ENCODE peak calls at places on chromosomes 5 and 9, in eight cellular contexts. J is T-helper 1 cell; N is skeletal muscle cell; A is immature natural killer cell; Z is lung; D is CD8-positive, alpha-beta memory T cell; C is effector CD8-positive, alpha-beta T cell; S is Calu3. U is an unnamed sample.

GRCh38 chr9:5574998-5575397 is 53.9 kb upstream of the RIC1 start:
- DNase-seq in J (no peak), S (no peak), D (no peak), C (no peak), Z (no peak), A (no peak), N (no peak), U (no peak)

GRCh38 chr5:13566903-13567339 is 377.6 kb downstream of the DNAH5 start:
- DNase-seq in D (no peak), Z (no peak), C (no peak), A (no peak), J (no peak), N (peak), S (peak), U (peak)

GRCh38 chr5:1950708-1951103 is 68.0 kb upstream of the IRX4 start:
- DNase-seq in A (no peak), S (no peak), J (no peak), C (no peak), D (no peak), Z (no peak), N (no peak), U (no peak)

GRCh38 chr5:2169417-2169787 is 286.7 kb upstream of the IRX4 start:
- DNase-seq in J (no peak), D (no peak), C (no peak), A (no peak), N (no peak), Z (no peak), S (no peak), U (no peak)

GRCh38 chr5:42876375-42876844 is 64.7 kb upstream of the SELENOP start:
- DNase-seq in S (no peak), J (no peak), Z (no peak), N (no peak), A (no peak), D (no peak), C (no peak), U (no peak)

GRCh38 chr9:138077126-138077525 is 199.5 kb downstream of the CACNA1B start:
- DNase-seq in A (no peak), S (no peak), N (no peak), D (no peak), J (no peak), Z (no peak), C (no peak), U (no peak)

GRCh38 chr5:140293091-140293996 is 9.6 kb downstream of the PFDN1 start:
- DNase-seq in Z (no peak), A (no peak), N (no peak), D (no peak), C (no peak), J (no peak), S (no peak), U (no peak)

GRCh38 chr5:157447246-157447645 is 12.8 kb upstream of the NIPAL4 start:
- DNase-seq in D (no peak), J (no peak), N (no peak), Z (no peak), C (no peak), S (peak), A (no peak), U (no peak)

GRCh38 chr5:115343855-115344254 is 47.4 kb upstream of the CCDC112 start:
- DNase-seq in N (no peak), D (no peak), A (no peak), Z (no peak), S (no peak), C (no peak), J (no peak), U (peak)

GRCh38 chr9:71308454-71308853 is 187.0 kb upstream of the TRPM3 start:
- DNase-seq in D (no peak), N (no peak), A (no peak), C (no peak), J (no peak), S (no peak), Z (no peak), U (no peak)

GRCh38 chr5:142960309-142960696 is 190.1 kb downstream of the ARHGAP26 start:
- DNase-seq in S (no peak), D (no peak), C (no peak), Z (no peak), A (no peak), J (no peak), N (no peak), U (peak)

GRCh38 chr5:67047616-67048015 is 149.0 kb downstream of the CD180 start:
- DNase-seq in J (no peak), C (no peak), D (no peak), S (no peak), A (no peak), N (no peak), Z (no peak), U (no peak)

GRCh38 chr9:14687042-14687719 is 6.1 kb downstream of the ZDHHC21 start:
- DNase-seq in J (no peak), C (no peak), A (no peak), N (peak), Z (no peak), S (no peak), D (no peak), U (peak)

GRCh38 chr9:113844466-113844865 is 31.6 kb upstream of the ZNF618 start:
- DNase-seq in Z (no peak), J (no peak), A (no peak), S (no peak), C (no peak), N (no peak), D (no peak), U (no peak)

GRCh38 chr9:33453999-33454660 is 6.7 kb upstream of the AQP3 start:
- DNase-seq in D (no peak), C (no peak), N (no peak), J (no peak), A (no peak), Z (no peak), S (no peak), U (no peak)

GRCh38 chr5:89606901-89607554 is 724.0 kb upstream of the MEF2C start:
- DNase-seq in J (no peak), C (no peak), S (no peak), D (no peak), Z (no peak), N (no peak), A (no peak), U (no peak)

GRCh38 chr9:1647776-1648175 is 367.4 kb upstream of the SMARCA2 start:
- DNase-seq in Z (no peak), S (no peak), D (no peak), C (no peak), J (no peak), N (no peak), A (no peak), U (peak)

GRCh38 chr5:36031223-36031622 is 35.5 kb downstream of the UGT3A2 start:
- DNase-seq in C (no peak), Z (no peak), N (no peak), D (no peak), J (no peak), S (no peak), A (no peak), U (no peak)